ENCODE peak calls at places on chromosomes 6 and 20, in six cellular contexts. W is AG04450, N is NB4, C is cardiac fibroblast, P is PC-3, R is fibroblast of pulmonary artery. I is an unnamed sample.

GRCh38 chr6:77424761-77425160 is 38.5 kb downstream of the HTR1B start:
- DNase-seq in P (no peak), R (peak), C (peak), N (no peak), W (no peak), I (no peak)

GRCh38 chr6:22024004-22024403 is 272.8 kb downstream of the PRL start:
- DNase-seq in W (no peak), R (no peak), C (no peak), N (no peak), P (no peak), I (peak)

GRCh38 chr6:16761469-16762264 is 407 bp upstream of the ATXN1 start:
- DNase-seq in R (peak), C (peak), N (peak), W (peak), P (peak), I (peak)

GRCh38 chr20:11978496-11978895 is 60.8 kb downstream of the BTBD3 start:
- DNase-seq in P (no peak), R (no peak), N (no peak), C (no peak), W (no peak), I (no peak)

GRCh38 chr6:147283460-147283859 is 79.2 kb downstream of the STXBP5 start:
- DNase-seq in W (no peak), R (no peak), N (no peak), P (peak), C (no peak), I (no peak)

GRCh38 chr6:11975353-11975977 is 36.6 kb upstream of the HIVEP1 start:
- DNase-seq in R (no peak), C (no peak), W (no peak), P (no peak), N (peak), I (peak)

GRCh38 chr6:111105578-111105977 is 18.3 kb downstream of the SLC16A10 start:
- DNase-seq in R (peak), N (peak), W (no peak), P (peak), C (peak), I (no peak)

GRCh38 chr6:53647437-53648094 is 18.0 kb downstream of the KLHL31 start:
- DNase-seq in N (peak), W (no peak), P (peak), C (no peak), R (no peak), I (peak)

GRCh38 chr6:75203721-75204120 is 2.1 kb downstream of the COL12A1 start:
- DNase-seq in P (peak), W (no peak), C (peak), R (peak), N (no peak), I (no peak)

GRCh38 chr6:32799168-32799567 is 17.6 kb downstream of the HLA-DOB start:
- DNase-seq in R (no peak), P (no peak), N (no peak), W (no peak), C (no peak), I (no peak)
- TF ChIP-seq CTCF in R (no peak), P (no peak), N (no peak), W (no peak), C (no peak), I (no peak)

GRCh38 chr20:46709055-46709458 is 392 bp upstream of the SLC2A10 start:
- DNase-seq in C (no peak), P (peak), W (no peak), N (no peak), R (no peak), I (no peak)

GRCh38 chr20:46710149-46710913 is 882 bp downstream of the SLC2A10 start:
- DNase-seq in C (no peak), W (no peak), P (no peak), N (no peak), R (no peak), I (no peak)

GRCh38 chr20:46712056-46712636 is 2.7 kb downstream of the SLC2A10 start:
- DNase-seq in N (no peak), P (no peak), R (no peak), W (no peak), C (no peak), I (no peak)

GRCh38 chr20:46708172-46708860 is 1.1 kb upstream of the SLC2A10 start:
- DNase-seq in W (no peak), R (no peak), P (no peak), C (no peak), N (no peak), I (no peak)

GRCh38 chr20:46709459-46710148 is at the start of gene SLC2A10:
- DNase-seq in N (peak), C (peak), P (peak), R (peak), W (no peak), I (no peak)
- H3K4me3 ChIP-seq in N (no peak), C (peak), P (peak), R (peak), W (peak), I (no peak)

GRCh38 chr20:39880890-39881289 is 808.1 kb downstream of the MAFB start:
- DNase-seq in R (no peak), N (peak), C (peak), P (no peak), W (no peak), I (peak)
- TF ChIP-seq CTCF in R (no peak), N (peak), C (peak), P (no peak), W (peak), I (peak)

DNA sequence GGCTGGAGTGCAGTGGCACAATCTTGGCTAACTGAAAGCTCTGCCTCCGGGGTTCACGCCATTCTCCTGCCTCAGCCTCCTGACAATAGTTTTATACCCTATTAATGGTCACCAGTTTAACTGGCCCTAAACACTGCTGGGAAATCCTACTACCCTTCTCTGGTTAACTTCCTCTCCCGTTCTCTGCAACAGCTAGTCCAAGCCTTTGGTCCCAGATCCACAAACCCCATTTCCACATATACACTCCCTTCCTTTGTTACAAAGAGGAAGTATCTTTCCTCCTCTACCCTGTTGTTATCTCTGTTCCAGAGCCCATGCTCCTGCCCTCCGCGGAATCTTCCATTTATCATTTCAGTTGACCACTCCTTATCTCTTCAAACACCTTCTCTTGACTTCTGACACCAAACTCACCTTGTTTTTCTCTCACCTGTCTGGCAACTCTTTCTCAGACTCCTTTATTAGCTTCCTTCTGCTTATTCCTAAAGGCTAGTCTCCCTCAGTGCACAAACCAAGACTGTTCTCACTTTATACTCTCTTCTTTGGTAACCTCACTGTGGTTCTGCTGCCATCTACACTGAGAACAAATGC is 25.0 kb upstream of the TBC1D22B start:
- DNase-seq in R (no peak), C (no peak), N (peak), P (no peak), W (no peak), I (no peak)
- H3K4me3 ChIP-seq in R (no peak), C (no peak), N (no peak), P (no peak), W (no peak), I (no peak)

GRCh38 chr6:13427838-13428527 is 59.4 kb downstream of the GFOD1 start:
- DNase-seq in R (no peak), C (no peak), P (no peak), W (no peak), N (no peak), I (peak)
- TF ChIP-seq CTCF in R (no peak), C (no peak), P (no peak), W (peak), N (no peak), I (peak)

GRCh38 chr20:23938118-23938438 is 50.5 kb downstream of the GGTLC1 start:
- DNase-seq in P (no peak), C (no peak), R (no peak), N (no peak), W (no peak), I (no peak)

GRCh38 chr20:23939641-23940040 is 48.9 kb downstream of the GGTLC1 start:
- DNase-seq in C (no peak), N (no peak), R (no peak), W (no peak), P (no peak), I (no peak)

GRCh38 chr20:23939063-23939462 is 49.5 kb downstream of the GGTLC1 start:
- DNase-seq in P (no peak), N (no peak), R (no peak), W (no peak), C (no peak), I (no peak)

GRCh38 chr20:23932256-23932655 is 52.7 kb upstream of the CST5 start:
- DNase-seq in W (no peak), C (no peak), N (no peak), P (no peak), R (no peak), I (no peak)

DNA sequence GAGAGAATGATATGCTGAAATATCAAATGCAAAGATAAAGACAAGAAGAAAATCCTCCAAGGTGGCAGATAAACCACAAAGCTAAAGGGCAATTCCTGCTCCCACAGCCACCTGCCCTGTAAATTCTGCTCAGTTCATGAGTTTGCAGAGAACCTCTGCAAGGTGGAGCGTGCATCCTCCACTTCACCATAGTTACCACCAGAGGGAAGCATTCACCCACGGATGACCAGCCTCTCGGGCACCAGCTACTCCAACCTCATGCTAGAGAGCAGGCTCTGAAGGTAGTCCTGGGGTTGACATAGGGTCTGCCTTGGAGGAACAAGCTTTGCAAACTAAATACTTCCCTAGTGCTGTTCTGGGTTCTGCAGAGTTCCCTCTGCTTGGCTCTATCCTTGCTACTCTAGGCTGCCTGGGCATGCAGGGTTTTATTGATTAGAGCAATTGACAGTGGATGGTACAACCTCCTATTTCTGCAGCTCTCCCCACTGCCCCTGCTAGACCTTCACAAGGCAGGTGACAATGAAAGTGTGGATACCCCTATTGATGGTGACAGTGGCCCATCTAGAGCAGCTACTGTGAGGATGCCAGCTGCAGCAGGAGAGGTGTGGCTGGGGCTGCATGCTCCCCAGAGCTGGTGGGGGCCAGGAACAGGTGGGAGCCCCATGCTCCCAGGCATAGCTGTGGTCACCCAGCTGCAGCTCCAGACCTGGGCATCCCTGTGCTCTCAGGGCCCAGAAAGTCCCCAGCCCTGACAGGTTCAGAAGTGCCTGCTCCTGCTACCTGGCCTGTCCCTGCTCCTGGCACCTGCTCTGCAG is 51.1 kb downstream of the GGTLC1 start:
- DNase-seq in N (peak), C (peak), W (no peak), R (peak), P (peak), I (peak)
- H3K4me3 ChIP-seq in N (no peak), C (no peak), W (no peak), R (no peak), P (no peak), I (no peak)

DNA sequence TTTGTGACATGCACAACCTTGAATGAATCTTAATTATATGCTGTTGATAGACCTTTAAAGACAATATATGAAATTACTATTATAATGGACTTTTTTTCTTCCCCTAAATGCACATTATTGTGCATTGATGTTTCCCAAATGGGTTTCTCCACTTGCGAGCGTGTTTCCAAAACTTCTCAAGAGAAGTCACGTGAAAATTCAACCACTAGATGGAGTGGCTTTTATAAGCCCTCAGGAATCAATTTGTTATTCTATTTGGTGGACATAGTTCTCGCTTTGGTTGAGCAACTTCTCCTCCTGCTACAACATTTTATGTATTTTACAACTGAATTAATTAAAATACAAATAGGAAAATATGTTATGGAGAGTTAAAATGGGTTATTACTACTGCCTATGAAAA is 9.0 kb downstream of the CNR1 start:
- DNase-seq in C (no peak), N (no peak), R (no peak), P (no peak), W (no peak), I (no peak)
- TF ChIP-seq CTCF in C (no peak), N (no peak), R (no peak), P (peak), W (no peak), I (no peak)

I was measured in GM12865.